ENCODE peak calls at places on chromosome 22, in seven cellular contexts. C is GM12891, B is IMR-90, I is esophagus squamous epithelium, J is heart left ventricle, U is endothelial cell of umbilical vein, K is A549. R is an unnamed sample.
A peak's percentile ranks its signal among the peaks of the same experiment; 100 is the strongest.

GRCh38 chr22:46793497-46793896 is 31.0 kb downstream of the TBC1D22A start:
- DNase-seq in C (no peak), B (no peak), I (no peak), J (no peak), U (no peak), K (no peak), R (no peak)

GRCh38 chr22:24393012-24393559 is 34.3 kb upstream of the ADORA2A start:
- DNase-seq in C (no peak), B (no peak), I (no peak), J (no peak), U (no peak), K (no peak), R (no peak)

GRCh38 chr22:26461188-26461810 is 22.3 kb downstream of the HPS4 start:
- DNase-seq in C (peak; percentile 30), B (peak; percentile 28), I (no peak), J (peak; percentile 45), U (peak; percentile 53), K (peak; percentile 32), R (peak; percentile 50)

GRCh38 chr22:26399288-26399687 is 29.8 kb upstream of the ASPHD2 start:
- DNase-seq in C (no peak), B (no peak), I (no peak), J (no peak), U (peak; percentile 6), K (no peak), R (no peak)

GRCh38 chr22:47357086-47357485 is 594.6 kb downstream of the TBC1D22A start:
- DNase-seq in C (no peak), B (no peak), I (no peak), J (no peak), U (no peak), K (no peak), R (no peak)

GRCh38 chr22:48121984-48122383 is 1359.5 kb downstream of the TBC1D22A start:
- DNase-seq in C (no peak), B (no peak), I (no peak), J (no peak), U (no peak), K (no peak), R (no peak)

GRCh38 chr22:39994046-39994565 is 648 bp upstream of the FAM83F start:
- DNase-seq in C (no peak), B (peak; percentile 25), I (no peak), J (no peak), U (no peak), K (no peak), R (no peak)

GRCh38 chr22:50739894-50740293 is 1.9 kb downstream of the ACR start:
- DNase-seq in C (no peak), B (no peak), I (no peak), J (no peak), U (no peak), K (no peak), R (no peak)

GRCh38 chr22:32764330-32765116 is 37.0 kb upstream of the TIMP3 start:
- DNase-seq in C (no peak), B (peak; percentile 96), I (no peak), J (peak; percentile 38), U (no peak), K (peak; percentile 41), R (no peak)

GRCh38 chr22:25475554-25476022 is 88.9 kb upstream of the GRK3 start:
- DNase-seq in C (no peak), B (peak; percentile 72), I (no peak), J (peak; percentile 47), U (peak; percentile 89), K (peak; percentile 6), R (no peak)

GRCh38 chr22:36546932-36547331 is 18.0 kb upstream of the EIF3D start:
- DNase-seq in C (no peak), B (peak; percentile 92), I (no peak), J (no peak), U (peak; percentile 15), K (peak; percentile 76), R (no peak)

GRCh38 chr22:50606126-50606525 is 5.5 kb downstream of the MAPK8IP2 start:
- DNase-seq in C (no peak), B (no peak), I (no peak), J (no peak), U (no peak), K (no peak), R (no peak)

GRCh38 chr22:38335077-38335476 is 17.8 kb upstream of the CSNK1E start:
- DNase-seq in C (no peak), B (peak; percentile 49), I (no peak), J (no peak), U (no peak), K (no peak), R (no peak)

GRCh38 chr22:50190182-50190951 is 4.7 kb downstream of the TRABD start:
- DNase-seq in C (peak; percentile 78), B (no peak), I (peak; percentile 81), J (peak; percentile 78), U (peak; percentile 46), K (peak; percentile 74), R (peak; percentile 68)

DNA sequence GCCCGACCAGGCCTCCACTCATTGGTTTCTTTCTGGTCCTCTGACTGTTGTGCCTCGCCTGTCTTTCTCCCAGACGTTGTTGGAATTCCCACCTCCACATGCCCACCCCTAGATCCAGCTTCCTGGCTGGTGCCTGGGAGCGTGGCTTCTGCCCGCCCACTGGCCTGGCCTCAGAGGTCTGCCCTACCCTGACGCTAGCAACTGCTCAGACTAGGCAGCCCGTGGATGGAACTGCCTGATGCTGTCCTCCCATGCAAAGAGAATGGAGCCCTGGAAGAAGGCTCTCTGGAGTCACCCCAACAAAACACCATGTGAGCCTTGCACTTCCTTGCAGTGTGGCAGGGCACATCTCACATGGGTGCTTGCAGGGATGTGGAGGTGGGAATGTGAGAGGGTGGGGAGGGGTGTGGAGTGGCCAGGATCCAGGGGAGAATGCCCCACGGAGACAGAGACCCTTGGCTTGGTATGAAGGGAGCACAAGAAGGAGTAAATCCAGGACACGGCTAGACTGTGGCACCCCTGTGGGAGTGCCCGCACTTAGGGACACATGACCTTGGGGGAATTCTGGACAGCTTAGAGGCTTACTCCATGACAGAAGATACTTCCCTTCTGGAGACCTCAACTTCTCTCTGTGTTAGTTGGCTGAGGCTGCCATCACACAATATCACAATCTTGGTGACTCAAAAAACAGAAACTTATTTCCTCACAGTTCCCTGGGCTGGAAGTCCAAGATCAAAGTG is 22.5 kb upstream of the ADA2 start:
- DNase-seq in C (no peak), B (no peak), I (no peak), J (no peak), U (no peak), K (no peak), R (no peak)
- TF ChIP-seq POLR2A in C (no peak), B (no peak), I (no peak), J (no peak), U (no peak), K (no peak), R (no peak)

GRCh38 chr22:42318967-42319366 is 48.5 kb upstream of the TCF20 start:
- DNase-seq in C (no peak), B (no peak), I (no peak), J (no peak), U (no peak), K (no peak), R (no peak)

GRCh38 chr22:42315392-42315756 is 44.9 kb upstream of the TCF20 start:
- DNase-seq in C (no peak), B (no peak), I (no peak), J (no peak), U (no peak), K (no peak), R (no peak)

GRCh38 chr22:42317691-42318547 is 47.5 kb upstream of the TCF20 start:
- DNase-seq in C (no peak), B (no peak), I (no peak), J (peak; percentile 29), U (no peak), K (no peak), R (no peak)

GRCh38 chr22:42314709-42315391 is 44.4 kb upstream of the TCF20 start:
- DNase-seq in C (no peak), B (no peak), I (no peak), J (no peak), U (no peak), K (no peak), R (no peak)

GRCh38 chr22:42316988-42317387 is 46.5 kb upstream of the TCF20 start:
- DNase-seq in C (no peak), B (no peak), I (no peak), J (no peak), U (no peak), K (no peak), R (peak; percentile 57)
- TF ChIP-seq POLR2A in C (no peak), B (no peak), I (no peak), J (no peak), U (no peak), K (no peak), R (no peak)

GRCh38 chr22:35386670-35387288 is 5.9 kb downstream of the HMOX1 start:
- DNase-seq in C (no peak), B (no peak), I (no peak), J (no peak), U (no peak), K (no peak), R (no peak)
- TF ChIP-seq POLR2A in C (no peak), B (no peak), I (no peak), J (no peak), U (no peak), K (no peak), R (no peak)

DNA sequence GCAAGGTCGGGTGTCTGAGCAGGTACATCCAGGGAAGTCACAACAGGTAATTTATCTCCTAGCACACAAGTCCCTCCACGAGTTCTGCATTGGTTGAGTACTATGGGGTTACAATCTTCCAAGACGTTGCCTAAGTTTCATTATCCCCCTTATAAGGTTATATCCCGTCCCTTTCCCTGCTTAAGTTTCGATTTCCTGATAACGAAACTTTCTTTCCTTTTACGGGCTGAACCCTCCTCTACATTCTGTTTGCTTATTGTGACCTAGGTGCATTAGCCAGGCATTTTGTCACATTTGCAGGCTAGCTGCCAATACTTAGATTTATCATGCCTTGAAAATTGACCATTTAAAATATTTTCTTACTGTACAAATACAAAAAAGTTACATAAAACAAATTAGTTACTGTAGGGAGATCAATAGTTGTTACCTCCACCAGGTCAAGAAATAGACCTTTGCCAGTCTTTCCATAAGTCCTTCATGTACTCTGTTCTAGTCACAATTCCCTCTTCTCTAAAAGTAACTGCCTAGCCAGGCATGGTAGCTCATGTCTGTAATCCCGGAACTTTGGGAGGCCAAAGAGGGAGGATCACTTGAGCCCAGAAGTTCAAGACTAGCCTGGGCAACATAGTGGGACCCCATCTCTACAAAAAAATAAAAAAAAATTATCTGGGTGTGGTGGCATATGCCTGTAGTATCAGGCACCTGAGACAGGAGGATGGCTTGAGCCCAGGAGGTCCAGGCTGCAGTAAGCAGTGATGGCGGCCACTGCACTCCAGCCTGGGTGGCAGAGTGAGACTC is 14.3 kb upstream of the PITPNB start:
- DNase-seq in C (no peak), B (no peak), I (no peak), J (no peak), U (no peak), K (no peak), R (no peak)
- TF ChIP-seq POLR2A in C (no peak), B (no peak), I (no peak), J (no peak), U (no peak), K (no peak), R (no peak)

DNA sequence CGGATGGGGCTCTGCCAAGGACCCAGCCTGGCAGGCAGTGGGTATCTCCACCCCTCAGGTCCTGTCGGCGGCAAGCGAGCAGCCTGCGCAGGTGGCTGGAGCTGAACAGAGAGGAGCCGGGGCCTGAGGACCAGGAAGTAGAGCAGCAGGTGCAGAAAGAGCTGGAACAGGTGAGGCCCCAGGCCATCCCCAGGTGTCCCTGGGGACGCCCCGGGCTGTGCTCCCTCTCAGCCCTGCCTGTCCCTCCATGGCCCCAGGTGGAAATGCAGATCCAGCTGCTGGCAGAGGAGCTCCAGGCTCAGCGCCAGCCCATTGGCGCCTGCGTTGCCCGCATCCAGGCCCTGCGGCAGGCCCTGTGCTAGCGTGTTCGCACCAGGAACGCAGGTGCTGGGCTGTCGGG is 44.0 kb downstream of the PISD start:
- DNase-seq in C (no peak), B (no peak), I (no peak), J (no peak), U (no peak), K (no peak), R (no peak)
- TF ChIP-seq POLR2A in C (no peak), B (no peak), I (no peak), J (no peak), U (no peak), K (no peak), R (no peak)

GRCh38 chr22:18077639-18078328 is at the start of gene PEX26:
- DNase-seq in C (peak; percentile 87), B (peak; percentile 95), I (peak; percentile 89), J (peak; percentile 95), U (peak; percentile 93), K (peak; percentile 93), R (peak; percentile 93)
- TF ChIP-seq POLR2A in C (peak; percentile 91), B (no peak), I (peak; percentile 16), J (peak; percentile 63), U (no peak), K (peak; percentile 38), R (no peak)

R was measured in ovary.